ENCODE peak calls at places on chromosomes 7 and 10, in four cellular contexts. One of them, this sample, is unnamed.
A peak's percentile ranks its signal among the peaks of the same experiment; 100 is the strongest.

GRCh38 chr7:81150951-81151361 is 232.1 kb upstream of the SEMA3C start:
- DNase-seq in pancreas: no peak
- DNase-seq in upper lobe of left lung: no peak
- DNase-seq in CD8-positive, alpha-beta T cell: no peak
- DNase-seq in this sample: no peak

GRCh38 chr10:118482393-118483331 is 112.8 kb downstream of the PRLHR start:
- DNase-seq in pancreas: no peak
- DNase-seq in upper lobe of left lung: no peak
- DNase-seq in CD8-positive, alpha-beta T cell: no peak
- DNase-seq in this sample: no peak

GRCh38 chr10:29120216-29120615 is 168.7 kb upstream of the LYZL1 start:
- DNase-seq in pancreas: no peak
- DNase-seq in upper lobe of left lung: no peak
- DNase-seq in CD8-positive, alpha-beta T cell: no peak
- DNase-seq in this sample: no peak

GRCh38 chr7:156156734-156157408 is 344.6 kb upstream of the SHH start:
- DNase-seq in pancreas: no peak
- DNase-seq in upper lobe of left lung: peak; percentile 56
- DNase-seq in CD8-positive, alpha-beta T cell: no peak
- DNase-seq in this sample: no peak

GRCh38 chr7:45176886-45177731 is 19.5 kb downstream of the RAMP3 start:
- DNase-seq in pancreas: no peak
- DNase-seq in upper lobe of left lung: no peak
- DNase-seq in CD8-positive, alpha-beta T cell: no peak
- DNase-seq in this sample: no peak

GRCh38 chr10:70176441-70176840 is 6.1 kb upstream of the SAR1A start:
- DNase-seq in pancreas: no peak
- DNase-seq in upper lobe of left lung: no peak
- DNase-seq in CD8-positive, alpha-beta T cell: no peak
- DNase-seq in this sample: no peak

GRCh38 chr10:130770018-130770630 is 541.4 kb downstream of the TCERG1L start:
- DNase-seq in pancreas: no peak
- DNase-seq in upper lobe of left lung: no peak
- DNase-seq in CD8-positive, alpha-beta T cell: no peak
- DNase-seq in this sample: no peak

GRCh38 chr10:120251821-120252220 is 205.2 kb upstream of the PLPP4 start:
- DNase-seq in pancreas: no peak
- DNase-seq in upper lobe of left lung: peak; percentile 12
- DNase-seq in CD8-positive, alpha-beta T cell: no peak
- DNase-seq in this sample: no peak

GRCh38 chr10:34489973-34490372 is 325.1 kb downstream of the PARD3 start:
- DNase-seq in pancreas: no peak
- DNase-seq in upper lobe of left lung: no peak
- DNase-seq in CD8-positive, alpha-beta T cell: no peak
- DNase-seq in this sample: peak; percentile 14

GRCh38 chr10:81920213-81920829 is 45.3 kb downstream of the NRG3 start:
- DNase-seq in pancreas: no peak
- DNase-seq in upper lobe of left lung: no peak
- DNase-seq in CD8-positive, alpha-beta T cell: no peak
- DNase-seq in this sample: no peak

GRCh38 chr7:143901360-143901709 is 641 bp downstream of the TCAF1 start:
- DNase-seq in pancreas: peak; percentile 41
- DNase-seq in upper lobe of left lung: peak; percentile 65
- DNase-seq in CD8-positive, alpha-beta T cell: no peak
- DNase-seq in this sample: peak; percentile 43

GRCh38 chr10:106175760-106176377 is 988.6 kb downstream of the SORCS1 start:
- DNase-seq in pancreas: no peak
- DNase-seq in upper lobe of left lung: no peak
- DNase-seq in CD8-positive, alpha-beta T cell: no peak
- DNase-seq in this sample: no peak

GRCh38 chr10:7317799-7318446 is 92.9 kb downstream of the SFMBT2 start:
- DNase-seq in pancreas: no peak
- DNase-seq in upper lobe of left lung: no peak
- DNase-seq in CD8-positive, alpha-beta T cell: no peak
- DNase-seq in this sample: no peak

GRCh38 chr7:73644887-73645286 is 20.6 kb upstream of the MLXIPL start:
- DNase-seq in pancreas: no peak
- DNase-seq in upper lobe of left lung: no peak
- DNase-seq in CD8-positive, alpha-beta T cell: no peak
- DNase-seq in this sample: no peak

DNA sequence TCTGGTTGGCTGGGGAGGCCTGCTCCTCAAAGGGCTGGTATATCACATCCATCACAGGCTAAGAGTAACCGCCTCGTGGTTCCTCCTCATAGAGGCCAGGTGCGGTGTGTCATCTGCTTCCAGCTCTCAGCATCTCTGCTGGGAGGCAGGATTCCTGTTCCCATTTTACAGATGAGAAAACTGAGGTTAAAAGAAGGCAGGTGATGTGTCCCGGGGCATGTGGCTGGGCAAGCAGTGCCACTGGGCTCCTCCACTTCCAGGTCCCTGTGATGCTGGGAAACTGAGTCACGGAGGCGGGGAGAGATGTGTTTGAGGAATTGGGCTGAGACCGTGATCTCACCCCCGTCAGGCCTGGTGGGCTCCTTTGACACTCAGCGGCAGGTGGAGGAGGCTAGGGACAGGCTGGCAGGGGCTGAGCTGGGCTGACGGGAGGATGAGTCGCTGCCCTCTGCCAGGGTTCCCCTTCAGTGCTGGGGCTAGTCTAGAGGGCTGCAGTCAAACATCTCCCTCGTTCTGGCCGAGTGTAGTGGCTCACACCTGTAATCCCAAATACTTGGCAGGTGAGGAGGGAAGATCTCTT is 9.4 kb downstream of the ARPC1B start:
- DNase-seq in pancreas: no peak
- DNase-seq in upper lobe of left lung: no peak
- DNase-seq in CD8-positive, alpha-beta T cell: no peak
- DNase-seq in this sample: no peak
- H3K27ac ChIP-seq in pancreas: no peak overlapping the region
- H3K27ac ChIP-seq in upper lobe of left lung: no peak overlapping the region
- H3K27ac ChIP-seq in CD8-positive, alpha-beta T cell: peak overlapping the region; percentile 3
- H3K27ac ChIP-seq in this sample: no peak overlapping the region

GRCh38 chr10:66625709-66626590 is 299.9 kb upstream of the LRRTM3 start:
- DNase-seq in pancreas: no peak
- DNase-seq in upper lobe of left lung: no peak
- DNase-seq in CD8-positive, alpha-beta T cell: no peak
- DNase-seq in this sample: no peak
- H3K27ac ChIP-seq in pancreas: no peak overlapping the region
- H3K27ac ChIP-seq in upper lobe of left lung: no peak overlapping the region
- H3K27ac ChIP-seq in CD8-positive, alpha-beta T cell: no peak overlapping the region
- H3K27ac ChIP-seq in this sample: no peak overlapping the region

DNA sequence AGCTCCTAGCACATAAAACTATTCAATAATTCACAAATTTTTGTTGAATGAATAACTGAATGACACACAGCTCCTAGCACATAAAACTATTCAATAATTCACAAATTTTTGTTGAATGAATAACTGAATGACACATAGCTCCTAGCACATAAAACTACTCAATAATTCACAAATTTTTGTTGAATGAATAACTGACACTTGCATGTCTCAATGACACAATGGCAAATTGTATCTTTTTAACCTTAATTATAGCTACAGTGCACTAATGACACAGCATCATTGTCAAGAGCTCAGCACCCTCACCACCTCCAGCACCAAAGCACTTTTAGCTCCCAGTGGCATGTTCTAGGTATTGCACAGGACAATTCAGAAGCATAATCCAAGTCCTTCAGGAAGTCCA is 131.6 kb downstream of the PDE1C start:
- DNase-seq in pancreas: no peak
- DNase-seq in upper lobe of left lung: no peak
- DNase-seq in CD8-positive, alpha-beta T cell: no peak
- DNase-seq in this sample: no peak
- H3K27ac ChIP-seq in pancreas: no peak overlapping the region
- H3K27ac ChIP-seq in upper lobe of left lung: no peak overlapping the region
- H3K27ac ChIP-seq in CD8-positive, alpha-beta T cell: no peak overlapping the region
- H3K27ac ChIP-seq in this sample: no peak overlapping the region

DNA sequence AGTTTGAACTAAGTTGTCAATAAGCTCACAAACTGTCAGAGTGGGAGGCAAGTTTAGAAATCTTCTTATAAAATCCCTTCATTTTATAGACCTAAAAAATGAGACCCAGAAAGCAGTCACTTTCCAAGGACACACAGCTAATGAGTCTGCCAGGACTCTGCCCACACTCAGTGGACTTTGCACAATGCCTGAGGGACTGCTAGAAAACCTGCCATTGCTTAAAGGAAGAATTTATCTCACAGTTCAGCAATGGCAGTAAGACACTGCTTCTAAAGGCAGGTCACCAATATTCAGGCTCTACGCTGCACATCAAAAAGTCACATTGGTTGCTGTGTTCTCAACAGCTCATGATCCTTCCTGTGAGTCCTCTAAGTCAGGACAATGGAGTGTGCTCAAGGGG is 698.1 kb downstream of the GRID1 start:
- DNase-seq in pancreas: peak; percentile 29
- DNase-seq in upper lobe of left lung: no peak
- DNase-seq in CD8-positive, alpha-beta T cell: no peak
- DNase-seq in this sample: no peak
- H3K27ac ChIP-seq in pancreas: no peak overlapping the region
- H3K27ac ChIP-seq in upper lobe of left lung: no peak overlapping the region
- H3K27ac ChIP-seq in CD8-positive, alpha-beta T cell: no peak overlapping the region
- H3K27ac ChIP-seq in this sample: no peak overlapping the region

GRCh38 chr10:15436696-15437095 is 65.6 kb upstream of the FAM171A1 start:
- DNase-seq in pancreas: no peak
- DNase-seq in upper lobe of left lung: no peak
- DNase-seq in CD8-positive, alpha-beta T cell: no peak
- DNase-seq in this sample: no peak

GRCh38 chr10:15439381-15439837 is 68.3 kb upstream of the FAM171A1 start:
- DNase-seq in pancreas: no peak
- DNase-seq in upper lobe of left lung: no peak
- DNase-seq in CD8-positive, alpha-beta T cell: no peak
- DNase-seq in this sample: no peak

GRCh38 chr10:15442056-15442455 is 71.0 kb upstream of the FAM171A1 start:
- DNase-seq in pancreas: no peak
- DNase-seq in upper lobe of left lung: no peak
- DNase-seq in CD8-positive, alpha-beta T cell: no peak
- DNase-seq in this sample: no peak

GRCh38 chr10:15444105-15445021 is 73.3 kb upstream of the FAM171A1 start:
- DNase-seq in pancreas: no peak
- DNase-seq in upper lobe of left lung: no peak
- DNase-seq in CD8-positive, alpha-beta T cell: no peak
- DNase-seq in this sample: no peak

GRCh38 chr10:15440204-15440711 is 69.2 kb upstream of the FAM171A1 start:
- DNase-seq in pancreas: no peak
- DNase-seq in upper lobe of left lung: no peak
- DNase-seq in CD8-positive, alpha-beta T cell: no peak
- DNase-seq in this sample: no peak
- H3K27ac ChIP-seq in pancreas: no peak overlapping the region
- H3K27ac ChIP-seq in upper lobe of left lung: no peak overlapping the region
- H3K27ac ChIP-seq in CD8-positive, alpha-beta T cell: no peak overlapping the region
- H3K27ac ChIP-seq in this sample: no peak overlapping the region

This sample was measured in caudate nucleus.